ENCODE peak calls at places on chromosomes 2 and 18, in four cellular contexts. S is astrocyte of the spinal cord, J is mesothelial cell of epicardium, Y is cardiac muscle cell. G is an unnamed sample.

GRCh38 chr18:54269924-54270844 is 867 bp downstream of the POLI start:
- DNase-seq in Y (peak), S (peak), J (no peak), G (no peak)

GRCh38 chr2:437772-438393 is 150.0 kb upstream of the ALKAL2 start:
- DNase-seq in Y (no peak), S (no peak), J (no peak), G (no peak)

GRCh38 chr18:1648715-1649114 is 744.0 kb downstream of the ADCYAP1 start:
- DNase-seq in J (no peak), S (no peak), Y (no peak), G (no peak)

GRCh38 chr2:209845666-209846065 is 74.0 kb downstream of the UNC80 start:
- DNase-seq in S (no peak), Y (peak), J (no peak), G (no peak)

GRCh38 chr2:189437931-189438330 is 3.3 kb upstream of the WDR75 start:
- DNase-seq in S (no peak), Y (no peak), J (no peak), G (no peak)

GRCh38 chr18:63604791-63605567 is 17.8 kb downstream of the SERPINB13 start:
- DNase-seq in Y (no peak), S (peak), J (no peak), G (no peak)

GRCh38 chr2:240701736-240702639 is 10.3 kb downstream of the AQP12A start:
- DNase-seq in Y (no peak), J (no peak), S (no peak), G (no peak)

GRCh38 chr18:22300665-22301636 is 116.8 kb downstream of the CTAGE1 start:
- DNase-seq in J (no peak), Y (peak), S (no peak), G (no peak)

GRCh38 chr2:113966832-113967231 is 76.9 kb downstream of the ACTR3 start:
- DNase-seq in S (peak), J (no peak), Y (peak), G (no peak)

GRCh38 chr18:69567813-69568488 is 167.3 kb downstream of the DOK6 start:
- DNase-seq in Y (no peak), S (no peak), J (no peak), G (no peak)

GRCh38 chr2:119005081-119005480 is 63.1 kb downstream of the MARCO start:
- DNase-seq in Y (no peak), S (no peak), J (no peak), G (peak)

GRCh38 chr18:68520406-68521075 is 194.4 kb downstream of the TMX3 start:
- DNase-seq in J (no peak), S (peak), Y (peak), G (no peak)

GRCh38 chr2:3827673-3828575 is 124.5 kb downstream of the DCDC2C start:
- DNase-seq in Y (peak), S (peak), J (no peak), G (no peak)

GRCh38 chr2:241072553-241073165 is 29.4 kb downstream of the MTERF4 start:
- DNase-seq in Y (no peak), J (no peak), S (no peak), G (peak)

GRCh38 chr2:204072443-204073324 is 136.1 kb downstream of the ICOS start:
- DNase-seq in S (no peak), J (no peak), Y (peak), G (no peak)

GRCh38 chr18:25672490-25672889 is 320.5 kb upstream of the ZNF521 start:
- DNase-seq in S (no peak), Y (no peak), J (no peak), G (no peak)

GRCh38 chr2:161426416-161426787 is 10.3 kb downstream of the TBR1 start:
- DNase-seq in Y (no peak), J (no peak), S (no peak), G (no peak)

GRCh38 chr2:36427790-36428243 is 72.2 kb downstream of the CRIM1 start:
- DNase-seq in S (no peak), Y (no peak), J (no peak), G (no peak)

GRCh38 chr18:45316127-45316526 is 299.1 kb upstream of the SLC14A2 start:
- DNase-seq in S (no peak), Y (no peak), J (no peak), G (no peak)

GRCh38 chr2:236177604-236177966 is 9.4 kb upstream of the GBX2 start:
- DNase-seq in S (no peak), J (no peak), Y (peak), G (no peak)

GRCh38 chr2:19971691-19972090 is 18.2 kb downstream of the WDR35 start:
- DNase-seq in S (no peak), J (no peak), Y (peak), G (no peak)

GRCh38 chr2:12169060-12169406 is 422.6 kb downstream of the LPIN1 start:
- DNase-seq in S (peak), Y (peak), J (no peak), G (no peak)

GRCh38 chr2:236001166-236001828 is 166.9 kb downstream of the GBX2 start:
- DNase-seq in J (no peak), Y (no peak), S (no peak), G (no peak)

GRCh38 chr2:111667542-111668273 is 216.3 kb downstream of the ANAPC1 start:
- DNase-seq in J (no peak), S (peak), Y (peak), G (peak)

GRCh38 chr2:237171396-237171795 is 85.7 kb downstream of the COPS8 start:
- DNase-seq in J (no peak), Y (peak), S (peak), G (no peak)

GRCh38 chr18:48749768-48750167 is 201.0 kb downstream of the SMAD7 start:
- DNase-seq in Y (peak), S (peak), J (no peak), G (no peak)

GRCh38 chr2:53787255-53787910 is 539 bp downstream of the ERLEC1 start:
- DNase-seq in S (peak), J (no peak), Y (peak), G (no peak)

GRCh38 chr2:233082934-233083755 is 23.0 kb downstream of the INPP5D start:
- DNase-seq in J (no peak), S (no peak), Y (no peak), G (no peak)

GRCh38 chr2:240818293-240818542 is 1.8 kb downstream of the KIF1A start:
- DNase-seq in S (no peak), J (no peak), Y (no peak), G (peak)

GRCh38 chr2:41916177-41916576 is 131.6 kb upstream of the PKDCC start:
- DNase-seq in S (no peak), J (no peak), Y (no peak), G (no peak)

GRCh38 chr2:230124792-230125452 is 56.2 kb upstream of the SLC16A14 start:
- DNase-seq in S (no peak), J (no peak), Y (no peak), G (no peak)

GRCh38 chr2:67156796-67157195 is 240.3 kb upstream of the ETAA1 start:
- DNase-seq in Y (no peak), J (no peak), S (no peak), G (no peak)

GRCh38 chr2:117674172-117674571 is 140.3 kb upstream of the DDX18 start:
- DNase-seq in J (no peak), Y (no peak), S (no peak), G (no peak)

GRCh38 chr18:79628416-79629248 is 51.0 kb upstream of the CTDP1 start:
- DNase-seq in S (no peak), J (no peak), Y (no peak), G (no peak)

GRCh38 chr18:47906408-47906807 is 24.1 kb downstream of the SMAD2 start:
- DNase-seq in S (no peak), Y (no peak), J (no peak), G (no peak)

DNA sequence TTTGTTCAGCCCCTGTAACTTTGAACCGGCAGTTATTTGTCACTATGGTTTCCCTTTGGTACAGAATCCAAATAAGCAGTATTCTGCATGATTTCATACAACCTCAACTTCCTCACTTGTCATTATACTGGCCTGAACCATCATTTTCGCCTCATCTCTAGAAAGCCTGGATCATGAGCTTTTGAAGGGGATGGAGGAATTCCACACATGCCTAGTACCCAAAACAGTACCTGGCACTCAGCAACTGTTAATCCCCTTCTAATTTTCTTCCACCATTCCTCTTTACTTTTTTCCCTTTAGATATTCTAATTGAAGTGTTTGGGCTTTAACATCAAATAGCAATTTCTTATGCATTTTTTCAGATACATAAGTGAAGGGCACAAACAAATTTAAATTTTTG is 1574.4 kb upstream of the NXPH2 start:
- DNase-seq in J (no peak), Y (no peak), S (no peak), G (no peak)
- TF ChIP-seq CTCF in J (no peak), Y (no peak), S (no peak), G (no peak)

DNA sequence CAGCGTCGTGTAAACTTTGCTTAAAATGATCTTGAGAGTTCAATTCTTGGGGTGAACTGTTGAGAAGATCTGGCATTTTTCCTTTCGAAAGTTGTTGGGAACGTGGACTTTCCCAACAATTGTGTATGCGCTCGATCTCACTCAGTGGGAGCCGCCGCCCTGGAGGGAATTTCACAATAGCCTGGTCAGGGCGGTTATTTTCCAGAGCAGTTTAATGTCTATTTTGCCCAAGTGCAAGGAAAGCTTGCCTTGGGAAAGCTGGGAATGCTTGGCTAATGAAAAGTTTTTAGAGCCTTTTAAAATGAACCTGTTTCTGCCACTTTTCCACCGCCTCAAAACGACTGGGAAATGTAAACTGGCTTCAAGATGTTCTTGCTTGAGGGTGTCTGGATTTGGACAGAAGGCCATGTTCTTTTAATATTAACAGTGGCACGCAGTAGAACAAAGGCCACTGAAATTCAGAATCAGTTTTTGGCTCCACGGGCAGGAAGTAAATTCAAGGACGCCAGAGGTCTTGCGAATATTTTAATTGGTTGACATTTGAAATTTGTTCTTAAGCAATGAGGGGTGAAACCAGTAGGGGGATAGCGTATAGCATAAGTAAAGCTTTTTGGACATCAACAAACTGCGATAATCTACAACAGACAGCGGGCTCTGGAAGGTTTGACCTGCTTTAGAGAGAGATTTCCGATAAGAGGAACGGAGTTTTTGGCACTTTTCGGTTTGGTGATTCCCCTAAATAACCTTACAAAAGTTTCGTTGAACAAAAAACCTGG is 1.2 kb downstream of the CFLAR start:
- DNase-seq in Y (peak), S (peak), J (no peak), G (no peak)
- TF ChIP-seq CTCF in Y (peak), S (peak), J (no peak), G (peak)

DNA sequence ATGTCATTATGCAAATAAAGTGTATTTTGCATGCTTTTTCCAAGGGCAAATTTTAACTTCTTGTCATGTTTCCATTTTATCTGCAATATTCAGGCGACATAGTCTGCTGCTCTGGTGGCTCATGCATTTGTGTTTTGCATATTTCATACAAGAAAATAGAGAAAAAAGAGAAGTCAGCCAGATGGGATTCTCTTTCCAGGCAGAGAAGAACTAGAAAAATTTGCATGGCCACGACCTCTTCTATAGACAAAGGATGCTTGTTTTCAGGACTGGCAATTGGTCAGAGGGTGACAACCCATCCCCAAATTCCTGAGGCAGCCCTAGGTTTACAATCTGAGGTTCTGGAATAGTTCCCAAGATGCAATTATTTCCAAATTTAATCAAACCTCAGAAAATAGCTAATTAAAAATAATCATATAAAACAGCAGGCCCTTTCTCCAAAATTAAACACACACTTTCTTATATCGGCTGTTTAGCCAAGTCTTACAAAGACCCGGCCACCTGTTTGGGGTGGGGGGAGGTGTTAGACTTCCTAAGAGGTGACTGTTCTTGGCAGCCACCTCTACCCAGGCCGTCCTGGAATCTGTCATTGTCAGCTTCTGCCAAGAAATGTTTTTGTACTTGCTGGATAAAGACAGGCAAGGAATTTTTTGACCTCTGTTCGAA is 20.6 kb upstream of the SOS1 start:
- DNase-seq in Y (peak), J (no peak), S (no peak), G (no peak)
- TF ChIP-seq CTCF in Y (no peak), J (no peak), S (no peak), G (no peak)

GRCh38 chr18:36828630-36829361 is at the start of the genes KIAA1328 and TPGS2:
- DNase-seq in Y (peak), S (peak), J (peak), G (peak)

GRCh38 chr18:36828157-36828629 is 609 bp downstream of the TPGS2 start:
- DNase-seq in S (peak), Y (peak), J (no peak), G (no peak)

GRCh38 chr18:36831139-36831538 is 2.2 kb downstream of the KIAA1328 start:
- DNase-seq in Y (no peak), S (no peak), J (no peak), G (no peak)

GRCh38 chr18:36830141-36830495 is 1.2 kb downstream of the KIAA1328 start:
- DNase-seq in J (no peak), S (no peak), Y (no peak), G (no peak)

DNA sequence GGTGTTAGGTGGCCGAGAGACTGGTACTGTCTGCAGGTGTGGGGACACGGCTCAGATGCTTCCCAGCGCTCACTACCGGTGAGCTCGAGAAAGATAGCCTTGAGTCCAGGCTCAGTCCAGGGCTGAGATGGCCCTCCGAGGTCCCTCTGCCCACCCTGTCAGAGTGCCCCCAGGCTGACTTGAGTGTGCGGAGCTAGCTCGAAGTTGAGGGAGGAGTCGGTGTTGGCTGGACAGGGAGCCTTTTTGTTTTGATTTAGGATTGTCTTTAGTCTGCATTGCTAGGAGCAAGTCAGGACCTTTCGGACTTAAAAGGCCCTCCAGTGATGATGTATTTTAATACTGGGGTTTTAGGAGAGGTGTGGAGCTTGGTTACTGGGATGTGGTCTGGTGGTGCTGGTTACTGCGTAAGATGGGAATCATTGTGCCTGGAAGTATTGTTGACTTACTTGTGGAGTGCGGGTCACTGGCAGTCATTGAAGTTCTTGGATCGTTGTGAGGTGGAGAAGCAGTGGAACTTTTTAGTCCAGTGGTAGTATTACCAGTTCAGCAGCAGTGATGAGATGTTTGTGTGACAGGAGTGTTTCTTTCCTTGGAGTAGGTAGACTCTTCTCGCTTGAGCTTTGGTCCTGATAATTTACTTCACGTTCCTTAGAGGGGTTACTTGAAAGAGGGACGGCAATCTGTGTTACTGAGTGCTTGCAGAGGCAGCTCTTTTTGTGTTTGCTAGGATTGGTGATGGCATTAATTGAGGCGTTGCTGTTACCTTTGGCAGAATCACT is 624 bp downstream of the KIAA1328 start:
- DNase-seq in Y (no peak), J (peak), S (peak), G (no peak)
- TF ChIP-seq CTCF in Y (no peak), J (no peak), S (no peak), G (no peak)

DNA sequence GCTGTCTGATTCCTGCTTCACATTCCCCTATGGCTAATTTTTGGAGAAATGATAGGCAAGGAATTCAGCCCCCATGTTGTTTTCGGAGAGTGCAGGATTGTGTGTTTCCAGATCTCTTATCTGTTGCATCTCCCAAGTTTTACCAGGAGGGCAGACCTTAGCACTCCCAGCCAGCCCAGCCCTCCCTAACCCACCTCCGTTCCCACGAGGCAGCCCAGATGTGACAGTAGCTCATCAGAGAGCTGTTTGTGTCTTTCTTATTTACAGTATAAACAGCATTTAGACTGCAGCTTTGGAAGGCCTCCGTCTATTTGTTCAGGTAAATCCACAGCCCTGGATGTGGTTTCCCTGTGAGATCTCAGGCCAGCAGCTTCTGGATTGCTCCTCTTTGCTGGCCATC is 91.6 kb downstream of the THNSL2 start:
- DNase-seq in J (no peak), S (no peak), Y (no peak), G (no peak)
- TF ChIP-seq CTCF in J (no peak), S (no peak), Y (no peak), G (no peak)

DNA sequence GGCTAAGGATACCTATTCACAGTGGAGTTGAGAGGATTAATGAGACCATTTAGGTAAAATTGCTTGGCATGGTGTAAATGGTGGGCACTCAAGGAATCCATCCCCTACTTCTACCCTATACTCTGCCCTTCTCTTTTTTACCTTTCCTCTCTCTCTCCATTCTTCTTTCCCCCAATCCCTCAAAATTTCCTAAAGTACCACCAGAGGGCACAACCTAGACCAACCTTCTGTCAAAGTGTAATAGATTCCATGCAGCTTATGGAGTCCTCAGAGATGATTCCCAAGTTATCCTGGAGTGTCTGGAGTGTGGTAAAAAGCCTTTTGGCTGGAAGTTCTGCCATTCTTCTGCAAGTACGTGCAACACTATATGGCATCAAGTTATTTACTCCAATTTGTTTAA is 33.0 kb upstream of the CCDC195 start:
- DNase-seq in Y (peak), S (no peak), J (no peak), G (no peak)
- TF ChIP-seq CTCF in Y (peak), S (no peak), J (no peak), G (peak)

DNA sequence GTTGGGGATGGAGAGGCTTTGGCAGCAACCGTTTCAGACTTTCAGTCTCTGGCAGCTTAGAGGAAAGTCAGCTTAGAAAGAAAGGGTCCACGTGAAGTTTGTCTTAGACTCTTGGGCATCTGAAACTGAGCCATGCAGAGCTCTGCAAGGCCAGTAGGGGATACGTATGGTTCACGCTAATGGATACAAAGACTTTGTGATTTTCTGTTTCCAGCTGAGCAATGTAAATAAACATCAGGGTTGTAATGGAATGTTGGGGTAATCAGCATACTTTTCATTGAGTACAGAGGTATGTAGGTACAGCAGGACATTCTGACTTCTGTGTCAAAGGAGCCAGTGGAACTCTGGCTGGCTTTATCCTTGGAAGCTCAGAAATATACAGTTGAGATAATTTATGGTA is 31.0 kb downstream of the RALB start:
- DNase-seq in S (peak), J (no peak), Y (no peak), G (no peak)
- TF ChIP-seq CTCF in S (peak), J (no peak), Y (peak), G (peak)